ENCODE peak calls at places on chromosomes 11 and 22, in four cellular contexts. C is GM23338, W is HCT116, H is mammary epithelial cell. G is an unnamed sample.

GRCh38 chr11:14380947-14381555 is 22.1 kb upstream of the RRAS2 start:
- DNase-seq in H (peak), W (no peak), C (peak), G (peak)

GRCh38 chr11:110774138-110775014 is 62.1 kb upstream of the ARHGAP20 start:
- DNase-seq in W (no peak), H (peak), C (no peak), G (peak)

GRCh38 chr11:68038718-68039525 is at the start of gene TCIRG1:
- DNase-seq in H (peak), C (peak), W (peak), G (peak)

GRCh38 chr11:116062526-116063171 is 558.4 kb upstream of the CADM1 start:
- DNase-seq in H (no peak), C (no peak), W (no peak), G (peak)

GRCh38 chr11:16007514-16007913 is 348.8 kb downstream of the SOX6 start:
- DNase-seq in W (no peak), H (no peak), C (no peak), G (no peak)

GRCh38 chr11:65576867-65577755 is 1.3 kb downstream of the EHBP1L1 start:
- DNase-seq in W (no peak), H (peak), C (no peak), G (peak)

GRCh38 chr22:45604239-45604711 is 67.4 kb upstream of the ATXN10 start:
- DNase-seq in C (no peak), W (no peak), H (peak), G (no peak)

GRCh38 chr11:118530180-118530682 is 761 bp upstream of the TMEM25 start:
- DNase-seq in W (no peak), H (peak), C (no peak), G (peak)

GRCh38 chr11:66851698-66852465 is 5.0 kb upstream of the LRFN4 start:
- DNase-seq in H (no peak), C (peak), W (no peak), G (no peak)

GRCh38 chr11:61693897-61694840 is 14.0 kb downstream of the DAGLA start:
- DNase-seq in H (no peak), C (no peak), W (no peak), G (peak)

GRCh38 chr11:75371930-75372876 is 20.7 kb upstream of the ARRB1 start:
- DNase-seq in W (no peak), C (no peak), H (no peak), G (no peak)

GRCh38 chr11:119254239-119254638 is 48.1 kb downstream of the CBL start:
- DNase-seq in H (no peak), W (no peak), C (no peak), G (no peak)

GRCh38 chr11:8312966-8313365 is 49.3 kb upstream of the LMO1 start:
- DNase-seq in C (no peak), H (no peak), W (no peak), G (no peak)

DNA sequence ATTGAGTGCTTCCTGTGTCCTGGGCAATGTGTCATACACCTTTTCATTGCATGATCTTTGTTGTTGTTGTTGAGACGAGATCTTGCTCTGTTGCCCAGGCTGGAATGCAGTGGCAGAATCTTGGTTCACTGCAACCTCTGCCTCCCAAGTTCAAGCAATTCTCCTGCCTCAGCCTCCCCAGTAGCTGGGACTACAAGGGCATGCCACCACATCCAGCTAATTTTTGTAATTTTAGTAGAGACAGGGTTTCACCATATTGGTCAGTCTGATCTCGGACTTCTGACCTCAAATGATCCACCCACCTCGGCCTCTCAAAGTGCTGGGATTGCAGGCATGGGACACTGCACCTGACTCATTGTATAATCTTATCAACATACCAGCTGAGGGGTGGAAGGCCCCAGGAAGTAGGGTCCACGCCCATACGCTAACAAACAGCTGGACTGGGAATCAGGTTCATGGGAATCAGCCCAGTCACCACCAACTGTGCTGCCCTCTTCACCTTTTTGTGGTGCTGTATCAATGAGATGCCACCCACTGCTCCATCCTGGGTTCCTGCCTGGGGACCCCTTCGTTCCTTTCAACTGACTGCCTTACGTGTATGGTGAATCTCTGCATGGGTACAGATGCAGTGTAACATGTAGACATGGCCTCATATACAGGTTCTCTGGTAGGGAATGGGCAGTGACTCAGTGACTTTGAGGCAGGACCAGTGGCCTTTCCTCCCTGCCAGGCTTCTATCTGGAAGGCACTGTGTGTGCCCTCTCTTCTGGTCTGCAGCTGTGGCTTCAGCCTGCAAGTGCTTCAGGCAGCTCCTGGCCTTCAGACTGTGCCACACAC is 32.6 kb upstream of the YWHAH start:
- DNase-seq in W (no peak), H (no peak), C (no peak), G (no peak)
- H2AFZ ChIP-seq in W (no peak), H (no peak), C (no peak), G (no peak)

GRCh38 chr11:43987384-43988039 is 45.1 kb downstream of the C11orf96 start:
- DNase-seq in C (no peak), W (no peak), H (peak), G (peak)
- H2AFZ ChIP-seq in C (no peak), W (no peak), H (peak), G (no peak)

GRCh38 chr22:34508797-34509196 is 557.2 kb upstream of the ISX start:
- DNase-seq in W (no peak), C (no peak), H (no peak), G (no peak)
- H2AFZ ChIP-seq in W (no peak), C (no peak), H (no peak), G (no peak)

GRCh38 chr11:134055029-134055428 is 13.8 kb upstream of the JAM3 start:
- DNase-seq in H (no peak), W (no peak), C (no peak), G (no peak)

GRCh38 chr11:134050541-134051383 is 18.1 kb upstream of the JAM3 start:
- DNase-seq in H (peak), W (peak), C (peak), G (peak)

GRCh38 chr11:134049303-134049702 is 19.6 kb upstream of the JAM3 start:
- DNase-seq in W (no peak), C (no peak), H (no peak), G (no peak)

GRCh38 chr11:134052395-134052987 is 16.4 kb upstream of the JAM3 start:
- DNase-seq in H (no peak), C (no peak), W (no peak), G (no peak)

DNA sequence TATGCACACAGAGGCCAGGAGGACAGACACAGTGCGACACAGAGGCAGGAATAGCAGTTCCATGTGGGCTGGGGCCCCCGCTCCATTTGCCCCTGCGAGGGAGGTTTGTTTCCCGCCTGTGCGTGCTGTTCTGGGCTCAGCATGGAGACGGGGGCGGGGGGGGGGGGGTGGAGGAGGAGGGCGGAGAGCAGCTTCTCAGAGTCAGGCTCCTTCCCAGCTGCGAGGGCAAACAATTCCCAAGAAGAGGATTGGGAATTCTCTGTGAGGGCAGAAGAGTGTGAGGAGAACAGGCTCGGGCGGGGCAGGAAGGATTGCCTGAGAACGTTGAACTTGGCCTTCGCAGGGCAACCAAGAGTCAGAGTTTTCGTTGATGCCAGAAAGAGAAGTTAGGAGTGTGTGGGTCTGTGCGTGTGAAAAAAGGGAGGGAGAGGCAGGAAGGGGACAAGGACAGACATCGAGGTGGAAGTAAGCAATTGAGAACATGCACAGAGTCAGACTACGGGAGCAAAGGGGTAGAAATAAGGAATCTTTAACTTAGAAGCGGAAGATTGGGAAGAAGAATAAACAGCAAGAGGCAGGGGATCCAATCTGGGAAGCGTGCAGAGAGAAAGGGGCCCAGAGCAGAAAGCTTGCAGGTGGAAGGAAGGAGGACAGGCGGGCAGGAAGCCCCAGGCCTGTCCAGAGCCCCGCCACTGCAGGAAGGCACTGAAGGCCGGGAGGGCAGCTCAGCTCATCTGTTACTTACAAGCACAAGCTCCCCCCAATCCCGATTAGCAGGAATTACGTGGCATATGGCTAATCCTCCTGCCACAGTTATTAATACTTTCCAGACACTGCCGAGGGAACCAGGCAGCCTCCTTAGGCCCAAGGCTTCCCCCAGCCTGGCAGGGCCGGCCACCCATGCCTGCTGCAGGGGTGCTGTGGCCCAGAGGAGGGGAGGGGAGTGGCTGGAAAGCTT is 15.6 kb upstream of the JAM3 start:
- DNase-seq in W (no peak), C (no peak), H (no peak), G (no peak)
- H2AFZ ChIP-seq in W (no peak), C (peak), H (no peak), G (peak)

DNA sequence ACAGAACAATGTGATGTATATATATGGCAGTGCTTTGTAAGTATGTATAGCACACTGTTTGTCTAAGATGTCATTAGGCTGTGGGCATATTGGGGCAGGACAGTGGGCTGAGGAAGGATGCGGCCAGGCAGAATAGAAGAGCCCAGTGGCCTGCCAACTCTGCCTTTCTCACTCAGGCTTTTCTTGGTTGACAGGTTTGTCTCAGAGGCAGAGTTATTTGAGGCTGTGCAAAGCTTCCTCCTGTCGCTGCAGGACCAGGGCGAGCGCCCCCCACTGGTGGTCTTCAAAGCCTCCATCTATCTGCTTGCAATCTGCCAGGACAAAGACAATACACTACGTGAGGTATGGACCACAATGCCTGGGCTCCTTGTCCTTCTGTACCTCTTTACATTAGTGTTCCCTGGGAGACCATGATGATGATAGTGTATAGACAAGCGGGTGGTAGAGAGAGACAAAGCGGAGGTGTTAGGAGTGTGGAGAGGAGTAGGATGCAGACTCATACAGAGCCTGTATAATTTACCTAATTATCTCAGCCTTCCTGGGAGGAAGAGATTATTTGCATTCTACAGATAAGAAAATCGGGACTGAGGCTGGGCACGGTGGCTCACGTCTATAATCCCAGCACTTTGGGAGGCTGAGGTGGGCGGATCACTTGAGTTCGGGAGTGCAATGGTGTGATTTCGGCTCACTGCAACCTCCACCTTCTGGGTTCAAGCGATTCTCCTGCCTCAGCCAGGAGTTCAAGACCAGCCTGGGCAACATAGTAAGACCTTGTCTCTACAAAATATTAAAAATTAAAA is 37.3 kb upstream of the CCDC134 start:
- DNase-seq in W (peak), H (peak), C (peak), G (no peak)
- H2AFZ ChIP-seq in W (peak), H (peak), C (peak), G (no peak)

DNA sequence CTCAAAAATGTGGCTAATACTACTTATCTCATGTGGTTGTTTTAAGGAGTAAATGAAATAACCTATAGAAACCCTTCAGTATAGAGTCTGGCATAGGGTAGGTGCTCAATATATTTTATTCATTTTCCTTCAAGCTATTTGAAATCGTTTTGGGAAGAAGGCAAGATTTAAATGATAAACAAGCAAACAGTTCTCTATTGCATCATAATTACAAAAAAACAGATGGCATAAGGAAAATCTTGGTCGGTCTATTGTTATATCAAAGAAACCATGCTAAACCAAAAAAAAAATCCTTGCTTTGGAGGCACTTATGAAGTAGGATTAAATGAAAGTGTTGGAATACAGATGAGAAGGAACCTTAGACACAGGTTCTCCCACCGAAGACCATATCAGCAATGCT is 4.7 kb downstream of the ZNF202 start:
- DNase-seq in W (no peak), H (no peak), C (no peak), G (no peak)
- H2AFZ ChIP-seq in W (no peak), H (no peak), C (no peak), G (no peak)

GRCh38 chr11:33479216-33479615 is 221.4 kb downstream of the C11orf91 start:
- DNase-seq in W (no peak), C (no peak), H (no peak), G (no peak)

GRCh38 chr11:33475999-33476398 is 218.8 kb downstream of the HIPK3 start:
- DNase-seq in W (no peak), H (peak), C (no peak), G (peak)

GRCh38 chr11:33476945-33477584 is 219.9 kb downstream of the HIPK3 start:
- DNase-seq in W (no peak), C (no peak), H (peak), G (peak)

GRCh38 chr11:33480636-33481035 is 220.0 kb downstream of the C11orf91 start:
- DNase-seq in H (no peak), C (no peak), W (no peak), G (no peak)

DNA sequence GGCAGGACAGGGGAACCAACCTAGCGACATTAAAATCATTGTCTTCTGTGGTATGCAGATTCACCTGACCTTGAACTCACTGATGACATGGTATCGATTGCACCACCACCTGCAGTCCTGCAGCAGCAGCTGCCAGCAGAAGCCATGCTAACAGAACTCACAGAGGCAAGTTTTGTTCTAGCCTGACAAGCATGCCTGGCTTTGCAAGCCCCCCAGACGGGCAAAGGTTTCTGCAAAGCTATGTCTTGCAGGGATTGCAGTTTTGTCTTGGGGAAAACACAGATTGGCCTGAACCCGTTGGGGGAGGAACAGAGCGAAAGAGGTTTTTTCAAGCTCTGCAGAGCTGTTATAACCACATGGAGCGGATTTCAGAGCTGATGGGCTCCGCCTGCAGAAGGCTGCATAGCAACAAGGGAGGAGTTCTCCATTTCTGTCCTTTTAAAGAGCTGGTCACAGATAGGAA is 221.0 kb downstream of the HIPK3 start:
- DNase-seq in C (peak), H (no peak), W (no peak), G (no peak)
- H2AFZ ChIP-seq in C (peak), H (no peak), W (no peak), G (no peak)

GRCh38 chr11:5815534-5815933 is 6.8 kb downstream of the OR52N2 start:
- DNase-seq in W (no peak), C (no peak), H (no peak), G (no peak)

GRCh38 chr11:5818245-5818865 is 9.6 kb downstream of the OR52N2 start:
- DNase-seq in W (no peak), C (no peak), H (no peak), G (no peak)
- H2AFZ ChIP-seq in W (no peak), C (no peak), H (no peak), G (peak)

GRCh38 chr11:63913866-63914830 is 2.8 kb downstream of the RCOR2 start:
- DNase-seq in H (no peak), W (no peak), C (no peak), G (no peak)

GRCh38 chr11:63916837-63917684 is at the start of gene RCOR2:
- DNase-seq in C (peak), H (peak), W (no peak), G (peak)

GRCh38 chr11:63914896-63915681 is 1.9 kb downstream of the RCOR2 start:
- DNase-seq in W (no peak), H (no peak), C (peak), G (no peak)

GRCh38 chr11:63917685-63918523 is 940 bp upstream of the RCOR2 start:
- DNase-seq in C (peak), H (no peak), W (peak), G (peak)

DNA sequence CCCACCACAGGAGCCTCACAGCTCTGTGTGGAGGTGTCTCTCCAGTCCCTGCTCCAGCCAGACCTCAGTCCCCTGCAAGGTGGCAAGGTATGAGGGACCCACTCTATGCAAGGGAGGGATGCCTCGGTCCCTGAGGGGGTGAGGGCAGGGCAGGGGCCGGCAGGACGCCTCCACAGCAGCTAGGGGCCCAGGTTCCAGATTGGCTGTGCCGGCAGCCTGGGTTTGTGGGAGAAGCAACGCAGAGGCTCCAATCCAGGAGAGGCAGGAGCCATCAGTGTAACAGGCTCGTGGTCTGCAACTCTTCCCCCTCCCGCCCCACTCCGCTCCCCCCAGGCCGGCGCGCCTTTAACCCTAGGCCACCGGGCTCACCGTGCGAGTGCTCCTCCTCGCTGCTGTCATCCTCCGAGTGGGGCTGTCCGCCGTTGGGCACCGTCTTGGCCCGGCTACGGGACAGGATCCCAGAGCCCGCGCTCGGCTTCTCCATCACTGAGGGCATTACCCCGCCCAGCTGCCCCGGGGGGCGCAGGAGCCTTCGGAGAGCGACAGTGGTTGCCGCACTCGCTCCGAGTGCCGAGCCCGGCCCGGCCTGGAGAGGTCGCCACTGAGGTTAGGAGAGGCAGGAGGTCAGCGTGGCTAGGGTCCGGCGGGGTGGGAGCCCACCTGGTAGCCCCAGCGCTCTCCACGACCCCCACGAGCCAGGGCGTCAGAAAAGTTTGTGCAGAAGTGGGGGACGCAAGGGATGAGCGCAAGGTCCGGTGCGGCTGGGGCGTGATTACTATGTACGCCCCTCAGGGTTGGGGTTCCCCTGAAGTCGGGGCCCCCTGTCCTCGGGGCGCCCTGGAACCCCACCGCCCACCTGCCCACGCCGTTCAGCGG is 765 bp downstream of the RCOR2 start:
- DNase-seq in H (no peak), W (no peak), C (peak), G (no peak)
- H2AFZ ChIP-seq in H (peak), W (no peak), C (no peak), G (peak)

DNA sequence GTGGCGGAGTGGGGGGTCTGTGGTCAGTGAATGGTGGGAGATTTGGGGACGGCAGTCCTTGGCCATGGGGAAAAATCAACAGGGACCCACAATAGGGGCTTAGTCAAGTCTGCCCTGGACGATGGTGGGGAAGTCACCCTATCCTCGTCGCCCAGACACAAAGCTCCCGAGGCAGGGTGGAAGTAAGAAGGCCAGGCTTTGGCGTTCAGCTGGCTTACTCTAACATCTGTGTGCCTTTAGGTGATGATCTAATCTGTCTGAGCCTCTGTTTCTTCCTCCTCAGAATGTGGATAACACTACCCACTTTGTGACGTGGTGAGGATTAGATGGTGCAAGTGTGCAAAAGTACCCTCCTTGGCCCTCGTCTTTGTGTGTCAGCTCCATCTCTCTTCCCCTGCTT is 192.2 kb downstream of the ST3GAL4 start:
- DNase-seq in H (no peak), W (no peak), C (no peak), G (no peak)
- H2AFZ ChIP-seq in H (no peak), W (no peak), C (no peak), G (no peak)

G was measured in fibroblast of lung.